ENCODE peak calls at places on chromosomes 2 and 18, in seven cellular contexts. C is HCT116, F is K562, T is endothelial cell of umbilical vein, B is GM12878, K is HepG2, E is IMR-90. D is an unnamed sample.

GRCh38 chr2:234251326-234252271 is 201.1 kb downstream of the SPP2 start:
- DNase-seq in E (peak), C (no peak), F (no peak), K (peak), B (no peak), T (peak), D (no peak)

GRCh38 chr2:36376319-36376765 is 20.8 kb downstream of the CRIM1 start:
- DNase-seq in K (peak), T (peak), F (no peak), C (no peak), B (no peak), E (peak), D (no peak)

GRCh38 chr2:221156335-221156734 is 415.8 kb downstream of the EPHA4 start:
- DNase-seq in F (no peak), K (no peak), E (no peak), B (no peak), C (peak), T (no peak), D (no peak)

GRCh38 chr2:29990112-29990511 is 68.7 kb upstream of the ALK start:
- DNase-seq in E (no peak), C (no peak), B (no peak), T (no peak), K (no peak), F (no peak), D (no peak)

GRCh38 chr2:134438371-134438770 is 184.5 kb downstream of the MGAT5 start:
- DNase-seq in B (no peak), T (no peak), K (no peak), C (no peak), F (no peak), E (no peak), D (no peak)

GRCh38 chr2:3785890-3786273 is 82.5 kb downstream of the DCDC2C start:
- DNase-seq in T (no peak), F (no peak), K (no peak), B (no peak), C (no peak), E (no peak), D (no peak)

GRCh38 chr2:1607236-1607920 is 136.9 kb downstream of the PXDN start:
- DNase-seq in F (no peak), T (no peak), B (no peak), K (no peak), E (no peak), C (no peak), D (no peak)

GRCh38 chr2:86673976-86674670 is 46.0 kb upstream of the RMND5A start:
- DNase-seq in F (no peak), C (no peak), B (no peak), T (no peak), E (no peak), K (no peak), D (no peak)

GRCh38 chr2:20200697-20201555 is 24.0 kb downstream of the SDC1 start:
- DNase-seq in C (no peak), E (no peak), F (no peak), B (no peak), K (no peak), T (no peak), D (no peak)

GRCh38 chr18:70553961-70554325 is 265.1 kb downstream of the SOCS6 start:
- DNase-seq in T (no peak), K (no peak), E (no peak), B (no peak), C (no peak), F (no peak), D (no peak)

GRCh38 chr2:46284812-46285211 is 12.4 kb upstream of the EPAS1 start:
- DNase-seq in E (no peak), C (no peak), F (no peak), T (no peak), K (no peak), B (no peak), D (no peak)

GRCh38 chr2:44305882-44306281 is 30.6 kb downstream of the SLC3A1 start:
- DNase-seq in K (no peak), B (no peak), T (no peak), C (no peak), E (no peak), F (no peak), D (no peak)

GRCh38 chr18:31773774-31774476 is 13.2 kb upstream of the SLC25A52 start:
- DNase-seq in F (no peak), C (no peak), T (no peak), B (no peak), E (no peak), K (peak), D (no peak)

GRCh38 chr2:230674401-230674800 is 38.2 kb upstream of the CAB39 start:
- DNase-seq in E (no peak), B (no peak), C (no peak), F (no peak), K (no peak), T (no peak), D (no peak)
- H3K9ac ChIP-seq in E (no peak), B (no peak), C (no peak), F (no peak), K (no peak), T (no peak), D (no peak)

GRCh38 chr2:53960476-53960875 is 10.3 kb downstream of the PSME4 start:
- DNase-seq in F (no peak), K (no peak), T (no peak), C (no peak), B (no peak), E (no peak), D (no peak)
- TF ChIP-seq POLR2A in F (no peak), K (no peak), T (no peak), C (no peak), B (no peak), E (no peak), D (no peak)

GRCh38 chr18:58243401-58243800 is 199.4 kb downstream of the NEDD4L start:
- DNase-seq in T (no peak), C (no peak), E (no peak), F (no peak), B (no peak), K (no peak), D (no peak)

GRCh38 chr18:58242978-58243377 is 199.0 kb downstream of the NEDD4L start:
- DNase-seq in C (no peak), K (no peak), B (no peak), T (peak), F (no peak), E (no peak), D (no peak)

GRCh38 chr18:58249677-58250076 is 205.7 kb downstream of the NEDD4L start:
- DNase-seq in E (peak), C (no peak), F (no peak), T (no peak), K (no peak), B (no peak), D (no peak)

GRCh38 chr18:58251416-58251815 is 207.4 kb downstream of the NEDD4L start:
- DNase-seq in E (peak), C (no peak), B (no peak), T (no peak), F (no peak), K (no peak), D (no peak)

GRCh38 chr18:58247363-58247834 is 203.4 kb downstream of the NEDD4L start:
- DNase-seq in C (no peak), E (peak), B (no peak), F (no peak), T (peak), K (no peak), D (no peak)
- H3K9ac ChIP-seq in C (no peak), E (peak), B (no peak), F (peak), T (peak), K (no peak), D (peak)

GRCh38 chr2:11245322-11245721 is 90.1 kb downstream of the SLC66A3 start:
- DNase-seq in T (no peak), F (no peak), K (no peak), E (no peak), C (no peak), B (no peak), D (no peak)
- TF ChIP-seq POLR2A in T (no peak), F (no peak), K (no peak), E (no peak), C (no peak), B (no peak), D (no peak)

DNA sequence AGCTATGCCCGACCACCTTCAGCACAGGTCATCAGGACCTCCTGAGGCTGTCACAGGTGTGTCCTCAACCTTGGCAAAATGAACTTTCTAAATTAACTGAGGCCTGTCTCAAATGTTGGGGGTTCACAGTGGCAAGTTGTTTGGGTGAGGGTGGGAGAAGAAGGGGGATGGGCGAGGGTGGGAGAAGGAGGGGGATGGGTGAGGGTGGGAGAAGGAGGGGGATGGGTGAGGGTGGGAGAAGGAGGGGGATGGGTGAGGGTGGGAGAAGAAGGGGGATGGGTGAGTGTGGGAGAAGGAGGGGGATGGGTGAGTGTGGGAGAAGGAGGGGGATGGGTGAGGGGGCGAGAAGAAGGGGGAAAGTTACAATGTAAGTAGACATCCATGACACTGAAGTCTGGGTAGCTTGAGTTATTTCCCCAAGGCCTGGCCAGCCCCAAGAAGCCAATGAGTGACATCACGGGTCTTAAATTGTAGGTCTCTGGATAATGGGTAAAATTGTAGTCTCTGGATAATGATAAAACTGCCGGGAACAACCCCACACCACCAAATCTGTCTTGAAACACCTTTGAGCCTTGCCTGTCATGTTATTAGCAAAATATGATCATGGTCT is 56.3 kb downstream of the TIMM21 start:
- DNase-seq in E (peak), F (no peak), B (no peak), C (no peak), T (no peak), K (no peak), D (no peak)
- H3K9ac ChIP-seq in E (no peak), F (no peak), B (no peak), C (no peak), T (no peak), K (no peak), D (no peak)

DNA sequence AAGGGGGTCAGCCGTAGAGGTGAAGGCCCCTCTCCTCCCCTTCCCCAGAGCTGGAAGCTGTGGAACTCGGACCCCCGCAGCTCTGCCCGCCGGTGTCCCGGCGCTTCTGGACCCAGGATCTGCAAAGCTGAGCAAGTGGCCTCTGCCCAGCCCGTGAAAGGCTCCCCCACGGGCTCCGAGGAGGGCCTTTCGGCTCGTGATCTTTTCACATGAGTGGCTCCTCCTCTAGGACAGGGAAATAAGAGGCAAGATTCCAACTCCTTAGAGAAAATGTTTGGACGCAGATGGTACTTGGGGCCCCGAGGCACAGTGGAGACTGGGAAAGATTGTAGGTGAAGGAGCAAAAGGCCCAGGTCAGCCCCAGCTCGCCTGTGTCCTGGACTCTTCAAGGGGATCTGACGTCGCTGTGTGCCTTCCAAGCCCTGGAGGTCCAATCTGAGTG is 48.2 kb upstream of the SP3 start:
- DNase-seq in B (no peak), C (no peak), F (no peak), T (peak), K (no peak), E (no peak), D (no peak)
- TF ChIP-seq POLR2A in B (no peak), C (no peak), F (no peak), T (no peak), K (no peak), E (no peak), D (no peak)

GRCh38 chr2:240963065-240963375 is 35.4 kb upstream of the SNED1 start:
- DNase-seq in C (no peak), K (no peak), T (no peak), F (no peak), E (no peak), B (no peak), D (no peak)
- H3K9ac ChIP-seq in C (no peak), K (no peak), T (no peak), F (no peak), E (no peak), B (no peak), D (no peak)

D was measured in H1.